ENCODE peak calls at places on chromosomes 1 and 21, in nine cellular contexts. Q, D, U, C, M, K, X, R and L are unnamed samples.

GRCh38 chr1:229248821-229249817 is 21.8 kb upstream of the RAB4A start:
- DNase-seq in Q (no peak), D (no peak), U (no peak), C (no peak), M (no peak), K (no peak), X (no peak), R (no peak), L (no peak)

GRCh38 chr1:109251277-109252166 is 2.2 kb downstream of the CELSR2 start:
- DNase-seq in Q (no peak), D (no peak), U (peak), C (no peak), M (no peak), K (no peak), X (no peak), R (no peak), L (no peak)

GRCh38 chr21:15976807-15977206 is 247.0 kb downstream of the USP25 start:
- DNase-seq in Q (no peak), D (no peak), U (no peak), C (peak), M (no peak), K (no peak), X (no peak), R (no peak), L (no peak)

GRCh38 chr1:212621830-212622315 is 13.3 kb downstream of the ATF3 start:
- DNase-seq in Q (no peak), D (no peak), U (no peak), C (peak), M (no peak), K (no peak), X (peak), R (no peak), L (no peak)

GRCh38 chr1:86940599-86940998 is 26.2 kb downstream of the HS2ST1 start:
- DNase-seq in Q (no peak), D (no peak), U (no peak), C (no peak), M (no peak), K (no peak), X (no peak), R (no peak), L (no peak)

GRCh38 chr1:187877220-187877619 is 1048.5 kb downstream of the PLA2G4A start:
- DNase-seq in Q (no peak), D (no peak), U (no peak), C (no peak), M (no peak), K (peak), X (no peak), R (no peak), L (no peak)

GRCh38 chr1:84971957-84972356 is 25.0 kb downstream of the MCOLN2 start:
- DNase-seq in Q (no peak), D (no peak), U (no peak), C (no peak), M (no peak), K (no peak), X (no peak), R (no peak), L (no peak)

GRCh38 chr21:32094792-32095191 is 184.1 kb downstream of the MIS18A start:
- DNase-seq in Q (no peak), D (no peak), U (no peak), C (peak), M (peak), K (no peak), X (peak), R (no peak), L (no peak)

GRCh38 chr1:26110731-26111529 is 694 bp upstream of the PDIK1L start:
- DNase-seq in Q (peak), D (peak), U (peak), C (peak), M (no peak), K (no peak), X (peak), R (peak), L (peak)

GRCh38 chr1:201013031-201013485 is 10.5 kb downstream of the KIF21B start:
- DNase-seq in Q (no peak), D (no peak), U (no peak), C (no peak), M (no peak), K (no peak), X (no peak), R (no peak), L (no peak)

GRCh38 chr1:55542901-55543504 is 327.8 kb upstream of the USP24 start:
- DNase-seq in Q (no peak), D (no peak), U (no peak), C (peak), M (no peak), K (no peak), X (no peak), R (no peak), L (peak)

GRCh38 chr1:5522605-5523145 is 469.6 kb downstream of the NPHP4 start:
- DNase-seq in Q (no peak), D (no peak), U (no peak), C (no peak), M (no peak), K (no peak), X (no peak), R (no peak), L (no peak)